ENCODE peak calls at places on chromosomes 7 and 10, in ten cellular contexts. I is cardiac fibroblast; C is left ventricle myocardium inferior; F is A549; N is psoas muscle; K is neural progenitor cell; S is OCI-LY7; Y is heart left ventricle; U is CD8-positive, alpha-beta T cell; G is epithelial cell of esophagus. V is an unnamed sample.

GRCh38 chr10:100153239-100153840 is 32.5 kb downstream of the ERLIN1 start:
- DNase-seq in F (no peak), U (no peak), S (no peak), Y (no peak), I (peak; percentile 15), K (no peak), N (no peak), G (peak; percentile 81), C (no peak), V (no peak)

GRCh38 chr7:23378996-23379395 is 79.9 kb downstream of the MALSU1 start:
- DNase-seq in I (no peak), K (no peak), C (no peak), F (no peak), S (no peak), G (no peak), Y (no peak), N (no peak), U (no peak), V (no peak)

GRCh38 chr10:62585211-62585758 is 211.1 kb downstream of the ZNF365 start:
- DNase-seq in I (no peak), Y (peak; percentile 47), G (no peak), N (no peak), F (no peak), S (no peak), K (no peak), U (no peak), C (peak; percentile 22), V (no peak)

GRCh38 chr7:64574481-64575159 is 11.7 kb upstream of the ZNF680 start:
- DNase-seq in N (no peak), K (no peak), F (no peak), Y (peak; percentile 85), G (peak; percentile 34), S (no peak), I (peak; percentile 69), C (peak; percentile 79), U (no peak), V (no peak)

GRCh38 chr10:26357203-26357602 is 80.9 kb upstream of the APBB1IP start:
- DNase-seq in Y (no peak), S (no peak), U (no peak), K (no peak), G (no peak), F (no peak), C (no peak), N (no peak), I (no peak), V (no peak)

GRCh38 chr7:112898432-112899290 is 108.5 kb upstream of the TMEM168 start:
- DNase-seq in U (no peak), C (no peak), G (peak; percentile 77), S (peak; percentile 59), F (peak; percentile 70), I (peak; percentile 85), K (peak; percentile 72), Y (no peak), N (no peak), V (peak; percentile 16)

GRCh38 chr7:17147409-17147808 is 151.0 kb upstream of the AHR start:
- DNase-seq in U (no peak), C (no peak), S (no peak), F (no peak), G (no peak), I (no peak), K (no peak), N (no peak), Y (no peak), V (no peak)

GRCh38 chr10:84117683-84118394 is 21.5 kb upstream of the GHITM start:
- DNase-seq in K (no peak), S (no peak), U (no peak), N (no peak), C (no peak), Y (no peak), F (no peak), G (no peak), I (no peak), V (no peak)

GRCh38 chr10:89419548-89419947 is 5.2 kb downstream of the IFIT5 start:
- DNase-seq in C (no peak), U (no peak), Y (no peak), I (peak; percentile 69), K (no peak), F (no peak), N (no peak), G (peak; percentile 11), S (peak; percentile 33), V (no peak)

GRCh38 chr7:56083150-56083785 is 9.5 kb downstream of the PHKG1 start:
- DNase-seq in F (no peak), U (no peak), G (no peak), K (no peak), Y (peak; percentile 85), I (no peak), C (peak; percentile 72), S (no peak), N (peak; percentile 88), V (no peak)

GRCh38 chr10:97656777-97657176 is 16.3 kb downstream of the PI4K2A start:
- DNase-seq in I (no peak), U (no peak), F (no peak), K (no peak), G (no peak), S (no peak), N (no peak), Y (no peak), C (no peak), V (no peak)

GRCh38 chr10:28425431-28425830 is 107.5 kb upstream of the WAC start:
- DNase-seq in Y (no peak), N (no peak), K (no peak), C (no peak), F (no peak), S (no peak), I (peak; percentile 54), G (no peak), U (no peak), V (no peak)

GRCh38 chr10:33120275-33120674 is 162.2 kb upstream of the ITGB1 start:
- DNase-seq in C (no peak), S (no peak), N (no peak), F (no peak), Y (no peak), U (no peak), I (no peak), G (no peak), K (no peak), V (no peak)

GRCh38 chr7:15459018-15459621 is 102.7 kb downstream of the AGMO start:
- DNase-seq in Y (peak; percentile 41), K (no peak), N (no peak), F (no peak), U (no peak), C (no peak), I (peak; percentile 81), S (no peak), G (no peak), V (no peak)

GRCh38 chr10:21526952-21527633 is 1.6 kb upstream of the SKIDA1 start:
- DNase-seq in I (peak; percentile 75), U (no peak), C (peak; percentile 81), F (peak; percentile 72), K (peak; percentile 80), N (peak; percentile 84), Y (peak; percentile 77), S (no peak), G (peak; percentile 62), V (no peak)

DNA sequence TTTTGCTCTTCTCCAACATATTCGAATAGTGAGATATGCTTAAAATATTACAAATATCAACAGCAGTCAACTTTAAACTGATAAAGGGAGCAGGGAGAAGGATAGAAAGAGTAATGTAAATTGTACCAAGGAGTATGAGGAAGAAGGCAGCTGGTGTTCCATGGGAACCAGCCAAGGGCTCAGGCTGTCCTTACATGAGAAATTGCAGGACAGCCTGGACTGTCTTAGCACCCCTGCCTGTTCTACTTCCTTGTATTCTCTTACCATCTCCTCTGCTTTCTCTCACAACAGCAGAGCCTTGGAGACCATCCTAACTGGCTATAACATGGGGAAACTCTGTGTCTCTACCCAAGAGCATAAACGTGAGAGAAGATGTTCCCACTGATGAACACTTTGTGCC is 128.6 kb downstream of the TSPAN12 start:
- DNase-seq in S (no peak), Y (no peak), F (no peak), K (no peak), U (no peak), G (no peak), C (no peak), I (peak; percentile 29), N (no peak), V (no peak)
- TF ChIP-seq CTCF in S (no peak), Y (no peak), F (no peak), K (no peak), U (no peak), G (no peak), C (no peak), I (no peak), N (no peak), V (no peak)

GRCh38 chr7:32462451-32462850 is 27.7 kb downstream of the LSM5 start:
- DNase-seq in Y (no peak), U (no peak), C (no peak), K (no peak), I (no peak), F (no peak), N (no peak), G (no peak), S (no peak), V (no peak)
- H3K4me3 ChIP-seq in Y (no peak overlapping the region), U (no peak overlapping the region), C (no peak overlapping the region), K (no peak overlapping the region), I (no peak overlapping the region), F (no peak overlapping the region), N (no peak overlapping the region), G (no peak overlapping the region), S (no peak overlapping the region), V (no peak overlapping the region)

DNA sequence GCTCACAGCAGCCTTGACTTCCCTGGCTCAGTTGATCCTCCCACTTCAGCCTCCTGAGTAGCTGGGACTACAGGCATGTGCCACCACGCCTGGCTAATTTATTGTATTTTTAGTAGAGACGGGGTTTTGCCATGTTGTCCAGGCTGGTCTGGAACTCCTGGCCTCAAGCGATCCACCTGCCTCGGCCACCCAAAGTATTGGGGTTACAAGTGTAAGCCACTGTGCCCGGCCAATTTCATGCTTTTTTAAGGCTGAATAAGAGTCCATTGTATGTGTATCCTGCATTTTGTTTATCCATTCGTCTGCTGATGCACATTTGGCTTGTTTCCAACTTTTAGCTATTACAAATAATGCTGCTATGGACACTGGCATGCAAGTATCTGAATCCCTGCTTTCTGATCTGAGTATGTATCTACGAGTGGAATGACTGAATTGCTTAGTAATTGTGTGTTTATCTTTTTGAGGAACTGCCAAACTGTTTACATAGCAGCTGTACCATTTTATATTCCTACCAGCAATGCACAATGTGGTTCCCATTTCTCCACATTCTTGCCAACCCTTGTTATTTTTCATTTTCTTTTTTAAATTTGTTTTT is 37.3 kb upstream of the TPST1 start:
- DNase-seq in N (no peak), S (no peak), G (peak; percentile 81), F (peak; percentile 65), C (no peak), I (peak; percentile 91), Y (no peak), K (no peak), U (no peak), V (peak; percentile 49)
- TF ChIP-seq CTCF in N (no peak), S (no peak), G (no peak), F (no peak), C (no peak), I (no peak), Y (no peak), K (no peak), U (no peak), V (no peak)

DNA sequence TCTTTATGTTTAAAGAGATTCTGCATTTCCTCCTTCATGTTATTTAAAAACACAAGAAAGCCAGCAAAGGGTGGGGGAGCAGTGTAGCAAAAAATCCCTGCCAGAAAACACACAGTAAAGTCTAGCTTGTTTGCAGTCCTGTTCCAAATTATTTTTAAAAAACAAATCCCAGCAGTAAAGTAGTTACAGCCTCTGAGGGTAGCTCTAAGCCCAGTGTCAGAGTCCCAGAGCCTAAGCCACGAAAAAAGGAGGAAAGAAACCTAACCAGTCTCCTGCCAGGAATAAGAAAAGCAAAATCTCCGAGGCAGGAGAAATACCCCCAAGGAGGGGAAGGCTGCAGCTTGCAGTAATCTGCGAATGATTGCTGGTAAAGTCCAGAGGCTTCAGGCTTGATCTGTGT is 219.7 kb upstream of the CELF2 start:
- DNase-seq in S (no peak), C (no peak), U (no peak), Y (no peak), N (no peak), K (no peak), I (no peak), F (no peak), G (no peak), V (no peak)
- H3K4me3 ChIP-seq in S (no peak overlapping the region), C (peak overlapping the region; percentile 48), U (no peak overlapping the region), Y (peak overlapping the region; percentile 53), N (peak overlapping the region; percentile 29), K (peak overlapping the region; percentile 28), I (no peak overlapping the region), F (no peak overlapping the region), G (no peak overlapping the region), V (no peak overlapping the region)

V was measured in AG09309.